ENCODE peak calls at places on chromosome 12, in seven cellular contexts. One of them, this sample, is unnamed.

GRCh38 chr12:72982351-72982750 is 710.2 kb downstream of the TRHDE start:
- DNase-seq in AG09309: no peak
- DNase-seq in CD8-positive, alpha-beta T cell: no peak
- DNase-seq in psoas muscle: no peak
- DNase-seq in neuronal stem cell: no peak
- DNase-seq in BE2C: no peak
- DNase-seq in mucosa of descending colon: no peak
- DNase-seq in this sample: no peak

GRCh38 chr12:3745152-3745551 is 7.8 kb downstream of the CRACR2A start:
- DNase-seq in AG09309: no peak
- DNase-seq in CD8-positive, alpha-beta T cell: peak; percentile 15
- DNase-seq in psoas muscle: no peak
- DNase-seq in neuronal stem cell: no peak
- DNase-seq in BE2C: no peak
- DNase-seq in mucosa of descending colon: no peak
- DNase-seq in this sample: no peak

GRCh38 chr12:112198120-112198733 is 72.9 kb downstream of the TRAFD1 start:
- DNase-seq in AG09309: no peak
- DNase-seq in CD8-positive, alpha-beta T cell: peak; percentile 56
- DNase-seq in psoas muscle: no peak
- DNase-seq in neuronal stem cell: peak; percentile 61
- DNase-seq in BE2C: peak; percentile 80
- DNase-seq in mucosa of descending colon: peak; percentile 63
- DNase-seq in this sample: peak; percentile 32

GRCh38 chr12:95591731-95592130 is 40.5 kb upstream of the USP44 start:
- DNase-seq in AG09309: no peak
- DNase-seq in CD8-positive, alpha-beta T cell: no peak
- DNase-seq in psoas muscle: no peak
- DNase-seq in neuronal stem cell: no peak
- DNase-seq in BE2C: no peak
- DNase-seq in mucosa of descending colon: no peak
- DNase-seq in this sample: no peak

GRCh38 chr12:116136340-116136739 is 141.2 kb downstream of the MED13L start:
- DNase-seq in AG09309: no peak
- DNase-seq in CD8-positive, alpha-beta T cell: no peak
- DNase-seq in psoas muscle: no peak
- DNase-seq in neuronal stem cell: no peak
- DNase-seq in BE2C: no peak
- DNase-seq in mucosa of descending colon: no peak
- DNase-seq in this sample: no peak

GRCh38 chr12:111034911-111035577 is 114.7 kb upstream of the MYL2 start:
- DNase-seq in AG09309: no peak
- DNase-seq in CD8-positive, alpha-beta T cell: no peak
- DNase-seq in psoas muscle: no peak
- DNase-seq in neuronal stem cell: peak; percentile 39
- DNase-seq in BE2C: peak; percentile 32
- DNase-seq in mucosa of descending colon: no peak
- DNase-seq in this sample: no peak

GRCh38 chr12:120367924-120368788 is 808 bp downstream of the MSI1 start:
- DNase-seq in AG09309: no peak
- DNase-seq in CD8-positive, alpha-beta T cell: no peak
- DNase-seq in psoas muscle: no peak
- DNase-seq in neuronal stem cell: no peak
- DNase-seq in BE2C: no peak
- DNase-seq in mucosa of descending colon: no peak
- DNase-seq in this sample: no peak

GRCh38 chr12:73950506-73950905 is 587.1 kb upstream of the ATXN7L3B start:
- DNase-seq in AG09309: no peak
- DNase-seq in CD8-positive, alpha-beta T cell: no peak
- DNase-seq in psoas muscle: no peak
- DNase-seq in neuronal stem cell: peak; percentile 30
- DNase-seq in BE2C: no peak
- DNase-seq in mucosa of descending colon: no peak
- DNase-seq in this sample: no peak

GRCh38 chr12:87141091-87141490 is 884.9 kb upstream of the MGAT4C start:
- DNase-seq in AG09309: no peak
- DNase-seq in CD8-positive, alpha-beta T cell: no peak
- DNase-seq in psoas muscle: no peak
- DNase-seq in neuronal stem cell: no peak
- DNase-seq in BE2C: no peak
- DNase-seq in mucosa of descending colon: no peak
- DNase-seq in this sample: no peak

GRCh38 chr12:70590051-70590450 is 47.2 kb downstream of the PTPRB start:
- DNase-seq in AG09309: peak; percentile 56
- DNase-seq in CD8-positive, alpha-beta T cell: peak; percentile 58
- DNase-seq in psoas muscle: peak; percentile 72
- DNase-seq in neuronal stem cell: peak; percentile 56
- DNase-seq in BE2C: peak; percentile 76
- DNase-seq in mucosa of descending colon: peak; percentile 84
- DNase-seq in this sample: peak; percentile 22

GRCh38 chr12:10182662-10183061 is 3.8 kb downstream of the TMEM52B start:
- DNase-seq in AG09309: peak; percentile 58
- DNase-seq in CD8-positive, alpha-beta T cell: no peak
- DNase-seq in psoas muscle: no peak
- DNase-seq in neuronal stem cell: no peak
- DNase-seq in BE2C: no peak
- DNase-seq in mucosa of descending colon: no peak
- DNase-seq in this sample: no peak

GRCh38 chr12:106301611-106302321 is 767 bp upstream of the TCP11L2 start:
- DNase-seq in AG09309: no peak
- DNase-seq in CD8-positive, alpha-beta T cell: peak; percentile 81
- DNase-seq in psoas muscle: no peak
- DNase-seq in neuronal stem cell: peak; percentile 24
- DNase-seq in BE2C: peak; percentile 26
- DNase-seq in mucosa of descending colon: peak; percentile 92
- DNase-seq in this sample: peak; percentile 89

GRCh38 chr12:29782285-29782820 is 1.4 kb downstream of the TMTC1 start:
- DNase-seq in AG09309: peak; percentile 37
- DNase-seq in CD8-positive, alpha-beta T cell: no peak
- DNase-seq in psoas muscle: no peak
- DNase-seq in neuronal stem cell: no peak
- DNase-seq in BE2C: no peak
- DNase-seq in mucosa of descending colon: no peak
- DNase-seq in this sample: no peak

GRCh38 chr12:63826002-63826585 is 18.4 kb upstream of the SRGAP1 start:
- DNase-seq in AG09309: peak; percentile 58
- DNase-seq in CD8-positive, alpha-beta T cell: no peak
- DNase-seq in psoas muscle: no peak
- DNase-seq in neuronal stem cell: peak; percentile 29
- DNase-seq in BE2C: peak; percentile 18
- DNase-seq in mucosa of descending colon: no peak
- DNase-seq in this sample: no peak

GRCh38 chr12:78725033-78725432 is 139.5 kb upstream of the SYT1 start:
- DNase-seq in AG09309: no peak
- DNase-seq in CD8-positive, alpha-beta T cell: no peak
- DNase-seq in psoas muscle: no peak
- DNase-seq in neuronal stem cell: no peak
- DNase-seq in BE2C: no peak
- DNase-seq in mucosa of descending colon: no peak
- DNase-seq in this sample: no peak

GRCh38 chr12:117900561-117900960 is 68.2 kb downstream of the KSR2 start:
- DNase-seq in AG09309: no peak
- DNase-seq in CD8-positive, alpha-beta T cell: no peak
- DNase-seq in psoas muscle: no peak
- DNase-seq in neuronal stem cell: no peak
- DNase-seq in BE2C: no peak
- DNase-seq in mucosa of descending colon: no peak
- DNase-seq in this sample: no peak

GRCh38 chr12:24038211-24038997 is 88.9 kb upstream of the SOX5 start:
- DNase-seq in AG09309: no peak
- DNase-seq in CD8-positive, alpha-beta T cell: no peak
- DNase-seq in psoas muscle: no peak
- DNase-seq in neuronal stem cell: no peak
- DNase-seq in BE2C: no peak
- DNase-seq in mucosa of descending colon: no peak
- DNase-seq in this sample: no peak

GRCh38 chr12:104729610-104730446 is 228.3 kb downstream of the SLC41A2 start:
- DNase-seq in AG09309: no peak
- DNase-seq in CD8-positive, alpha-beta T cell: no peak
- DNase-seq in psoas muscle: no peak
- DNase-seq in neuronal stem cell: no peak
- DNase-seq in BE2C: no peak
- DNase-seq in mucosa of descending colon: no peak
- DNase-seq in this sample: no peak

GRCh38 chr12:104177663-104178501 is 37.7 kb upstream of the TXNRD1 start:
- DNase-seq in AG09309: peak; percentile 99
- DNase-seq in CD8-positive, alpha-beta T cell: no peak
- DNase-seq in psoas muscle: peak; percentile 83
- DNase-seq in neuronal stem cell: no peak
- DNase-seq in BE2C: peak; percentile 54
- DNase-seq in mucosa of descending colon: peak; percentile 45
- DNase-seq in this sample: no peak

GRCh38 chr12:50314629-50315312 is 31.5 kb upstream of the LIMA1 start:
- DNase-seq in AG09309: no peak
- DNase-seq in CD8-positive, alpha-beta T cell: no peak
- DNase-seq in psoas muscle: no peak
- DNase-seq in neuronal stem cell: peak; percentile 48
- DNase-seq in BE2C: peak; percentile 40
- DNase-seq in mucosa of descending colon: no peak
- DNase-seq in this sample: no peak

DNA sequence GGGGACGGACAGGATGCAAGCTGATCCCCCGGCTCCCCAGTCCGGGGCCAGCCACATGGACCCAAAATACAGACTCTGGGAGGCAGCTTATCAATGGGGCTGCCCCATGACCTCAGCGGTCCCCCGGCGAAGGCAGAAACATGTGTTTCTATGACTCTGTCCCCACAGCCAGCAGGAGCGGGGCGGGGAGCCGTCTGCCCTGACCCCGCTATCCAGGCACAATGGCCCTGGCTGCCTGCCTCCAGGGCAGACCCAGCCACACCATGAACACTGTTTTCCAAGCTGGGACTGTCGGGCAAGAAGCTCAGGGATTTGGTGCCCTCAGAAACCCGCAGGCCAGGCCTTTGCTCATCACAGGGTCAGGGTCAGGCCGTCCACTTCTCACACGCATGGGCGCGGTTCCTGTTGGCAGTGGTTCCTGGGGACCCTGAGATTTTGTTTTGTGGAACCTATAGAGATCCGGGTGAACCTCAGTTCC is 75.0 kb downstream of the RFLNA start:
- DNase-seq in AG09309: no peak
- DNase-seq in CD8-positive, alpha-beta T cell: no peak
- DNase-seq in psoas muscle: no peak
- DNase-seq in neuronal stem cell: no peak
- DNase-seq in BE2C: peak; percentile 44
- DNase-seq in mucosa of descending colon: no peak
- DNase-seq in this sample: no peak
- H3K4me3 ChIP-seq in AG09309: no peak overlapping the region
- H3K4me3 ChIP-seq in CD8-positive, alpha-beta T cell: no peak overlapping the region
- H3K4me3 ChIP-seq in psoas muscle: peak overlapping the region; percentile 9
- H3K4me3 ChIP-seq in neuronal stem cell: no peak overlapping the region
- H3K4me3 ChIP-seq in BE2C: no peak overlapping the region
- H3K4me3 ChIP-seq in mucosa of descending colon: no peak overlapping the region
- H3K4me3 ChIP-seq in this sample: no peak overlapping the region

GRCh38 chr12:85679296-85679695 is 156.9 kb downstream of the RASSF9 start:
- DNase-seq in AG09309: no peak
- DNase-seq in CD8-positive, alpha-beta T cell: no peak
- DNase-seq in psoas muscle: no peak
- DNase-seq in neuronal stem cell: no peak
- DNase-seq in BE2C: no peak
- DNase-seq in mucosa of descending colon: no peak
- DNase-seq in this sample: no peak

GRCh38 chr12:85681333-85681732 is 154.9 kb downstream of the RASSF9 start:
- DNase-seq in AG09309: no peak
- DNase-seq in CD8-positive, alpha-beta T cell: no peak
- DNase-seq in psoas muscle: no peak
- DNase-seq in neuronal stem cell: no peak
- DNase-seq in BE2C: no peak
- DNase-seq in mucosa of descending colon: no peak
- DNase-seq in this sample: no peak

GRCh38 chr12:85683051-85683450 is 153.2 kb downstream of the RASSF9 start:
- DNase-seq in AG09309: no peak
- DNase-seq in CD8-positive, alpha-beta T cell: no peak
- DNase-seq in psoas muscle: no peak
- DNase-seq in neuronal stem cell: no peak
- DNase-seq in BE2C: no peak
- DNase-seq in mucosa of descending colon: no peak
- DNase-seq in this sample: no peak

GRCh38 chr12:85676816-85677749 is 159.1 kb downstream of the RASSF9 start:
- DNase-seq in AG09309: no peak
- DNase-seq in CD8-positive, alpha-beta T cell: no peak
- DNase-seq in psoas muscle: no peak
- DNase-seq in neuronal stem cell: no peak
- DNase-seq in BE2C: no peak
- DNase-seq in mucosa of descending colon: no peak
- DNase-seq in this sample: no peak

DNA sequence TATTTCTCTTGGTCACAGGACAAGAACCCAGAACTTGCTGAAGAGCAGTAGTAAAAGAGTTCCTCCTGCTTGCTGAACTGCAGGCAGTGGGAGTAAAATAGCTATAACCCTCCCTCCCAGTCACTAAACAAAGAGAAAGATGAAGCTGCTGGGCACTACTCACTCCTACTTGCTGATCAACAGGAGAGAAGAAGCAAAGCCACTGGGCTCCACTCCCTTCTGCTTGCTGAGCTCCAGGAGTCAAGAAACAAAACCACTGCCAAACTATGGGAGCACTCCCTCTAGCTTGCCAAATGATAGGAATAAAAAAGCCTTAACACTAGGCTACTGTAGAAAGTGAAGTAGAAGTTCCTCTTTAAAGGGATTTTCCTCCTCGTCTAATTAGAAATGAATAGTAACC is 155.3 kb downstream of the RASSF9 start:
- DNase-seq in AG09309: no peak
- DNase-seq in CD8-positive, alpha-beta T cell: no peak
- DNase-seq in psoas muscle: no peak
- DNase-seq in neuronal stem cell: no peak
- DNase-seq in BE2C: no peak
- DNase-seq in mucosa of descending colon: no peak
- DNase-seq in this sample: no peak
- H3K4me3 ChIP-seq in AG09309: no peak overlapping the region
- H3K4me3 ChIP-seq in CD8-positive, alpha-beta T cell: no peak overlapping the region
- H3K4me3 ChIP-seq in psoas muscle: no peak overlapping the region
- H3K4me3 ChIP-seq in neuronal stem cell: no peak overlapping the region
- H3K4me3 ChIP-seq in BE2C: no peak overlapping the region
- H3K4me3 ChIP-seq in mucosa of descending colon: no peak overlapping the region
- H3K4me3 ChIP-seq in this sample: no peak overlapping the region

GRCh38 chr12:123104809-123105208 is 46.1 kb downstream of the PITPNM2 start:
- DNase-seq in AG09309: no peak
- DNase-seq in CD8-positive, alpha-beta T cell: no peak
- DNase-seq in psoas muscle: no peak
- DNase-seq in neuronal stem cell: no peak
- DNase-seq in BE2C: no peak
- DNase-seq in mucosa of descending colon: no peak
- DNase-seq in this sample: no peak
- H3K4me3 ChIP-seq in AG09309: no peak overlapping the region
- H3K4me3 ChIP-seq in CD8-positive, alpha-beta T cell: no peak overlapping the region
- H3K4me3 ChIP-seq in psoas muscle: peak overlapping the region; percentile 48
- H3K4me3 ChIP-seq in neuronal stem cell: no peak overlapping the region
- H3K4me3 ChIP-seq in BE2C: no peak overlapping the region
- H3K4me3 ChIP-seq in mucosa of descending colon: no peak overlapping the region
- H3K4me3 ChIP-seq in this sample: no peak overlapping the region

GRCh38 chr12:82781288-82782078 is 94.8 kb downstream of the TMTC2 start:
- DNase-seq in AG09309: no peak
- DNase-seq in CD8-positive, alpha-beta T cell: no peak
- DNase-seq in psoas muscle: no peak
- DNase-seq in neuronal stem cell: peak; percentile 92
- DNase-seq in BE2C: no peak
- DNase-seq in mucosa of descending colon: no peak
- DNase-seq in this sample: no peak

GRCh38 chr12:82788594-82788993 is 101.9 kb downstream of the TMTC2 start:
- DNase-seq in AG09309: no peak
- DNase-seq in CD8-positive, alpha-beta T cell: no peak
- DNase-seq in psoas muscle: no peak
- DNase-seq in neuronal stem cell: no peak
- DNase-seq in BE2C: no peak
- DNase-seq in mucosa of descending colon: no peak
- DNase-seq in this sample: no peak

GRCh38 chr12:82783456-82783855 is 96.8 kb downstream of the TMTC2 start:
- DNase-seq in AG09309: no peak
- DNase-seq in CD8-positive, alpha-beta T cell: no peak
- DNase-seq in psoas muscle: no peak
- DNase-seq in neuronal stem cell: no peak
- DNase-seq in BE2C: no peak
- DNase-seq in mucosa of descending colon: no peak
- DNase-seq in this sample: no peak
- H3K4me3 ChIP-seq in AG09309: no peak overlapping the region
- H3K4me3 ChIP-seq in CD8-positive, alpha-beta T cell: no peak overlapping the region
- H3K4me3 ChIP-seq in psoas muscle: no peak overlapping the region
- H3K4me3 ChIP-seq in neuronal stem cell: no peak overlapping the region
- H3K4me3 ChIP-seq in BE2C: no peak overlapping the region
- H3K4me3 ChIP-seq in mucosa of descending colon: no peak overlapping the region
- H3K4me3 ChIP-seq in this sample: no peak overlapping the region